ENCODE peak calls at places on chromosomes 1 and 21, in nine cellular contexts. One of them, this sample, is unnamed.

GRCh38 chr1:185693654-185694053 is 40.5 kb upstream of the HMCN1 start:
- DNase-seq in body of pancreas: no peak
- DNase-seq in AG09319: no peak
- DNase-seq in fibroblast of villous mesenchyme: no peak
- DNase-seq in fibroblast of pulmonary artery: no peak
- DNase-seq in foreskin fibroblast: no peak
- DNase-seq in IMR-90: no peak
- DNase-seq in lung: no peak
- DNase-seq in OCI-LY7: no peak
- DNase-seq in this sample: no peak

GRCh38 chr1:200490183-200490582 is 80.3 kb upstream of the ZNF281 start:
- DNase-seq in body of pancreas: no peak
- DNase-seq in AG09319: no peak
- DNase-seq in fibroblast of villous mesenchyme: no peak
- DNase-seq in fibroblast of pulmonary artery: no peak
- DNase-seq in foreskin fibroblast: no peak
- DNase-seq in IMR-90: no peak
- DNase-seq in lung: no peak
- DNase-seq in OCI-LY7: no peak
- DNase-seq in this sample: no peak

GRCh38 chr1:10192263-10192662 is 18.1 kb upstream of the KIF1B start:
- DNase-seq in body of pancreas: no peak
- DNase-seq in AG09319: no peak
- DNase-seq in fibroblast of villous mesenchyme: no peak
- DNase-seq in fibroblast of pulmonary artery: no peak
- DNase-seq in foreskin fibroblast: no peak
- DNase-seq in IMR-90: no peak
- DNase-seq in lung: no peak
- DNase-seq in OCI-LY7: no peak
- DNase-seq in this sample: no peak

GRCh38 chr21:46158666-46159300 is 3.4 kb upstream of the FTCD start:
- DNase-seq in body of pancreas: no peak
- DNase-seq in AG09319: no peak
- DNase-seq in fibroblast of villous mesenchyme: no peak
- DNase-seq in fibroblast of pulmonary artery: no peak
- DNase-seq in foreskin fibroblast: no peak
- DNase-seq in IMR-90: no peak
- DNase-seq in lung: no peak
- DNase-seq in OCI-LY7: no peak
- DNase-seq in this sample: no peak

GRCh38 chr1:81179239-81179638 is 621.5 kb upstream of the ADGRL2 start:
- DNase-seq in body of pancreas: no peak
- DNase-seq in AG09319: peak; percentile 82
- DNase-seq in fibroblast of villous mesenchyme: peak; percentile 85
- DNase-seq in fibroblast of pulmonary artery: peak; percentile 86
- DNase-seq in foreskin fibroblast: peak; percentile 93
- DNase-seq in IMR-90: peak; percentile 99
- DNase-seq in lung: no peak
- DNase-seq in OCI-LY7: no peak
- DNase-seq in this sample: no peak

GRCh38 chr21:25826652-25827051 is 91.9 kb downstream of the GABPA start:
- DNase-seq in body of pancreas: no peak
- DNase-seq in AG09319: no peak
- DNase-seq in fibroblast of villous mesenchyme: no peak
- DNase-seq in fibroblast of pulmonary artery: no peak
- DNase-seq in foreskin fibroblast: no peak
- DNase-seq in IMR-90: no peak
- DNase-seq in lung: no peak
- DNase-seq in OCI-LY7: no peak
- DNase-seq in this sample: no peak

GRCh38 chr1:228268891-228269285 is 61.0 kb downstream of the OBSCN start:
- DNase-seq in body of pancreas: no peak
- DNase-seq in AG09319: no peak
- DNase-seq in fibroblast of villous mesenchyme: no peak
- DNase-seq in fibroblast of pulmonary artery: no peak
- DNase-seq in foreskin fibroblast: no peak
- DNase-seq in IMR-90: peak; percentile 8
- DNase-seq in lung: peak; percentile 15
- DNase-seq in OCI-LY7: no peak
- DNase-seq in this sample: no peak

GRCh38 chr1:154578058-154578418 is 10.5 kb downstream of the CHRNB2 start:
- DNase-seq in body of pancreas: no peak
- DNase-seq in AG09319: no peak
- DNase-seq in fibroblast of villous mesenchyme: peak; percentile 50
- DNase-seq in fibroblast of pulmonary artery: peak; percentile 17
- DNase-seq in foreskin fibroblast: peak; percentile 51
- DNase-seq in IMR-90: no peak
- DNase-seq in lung: no peak
- DNase-seq in OCI-LY7: no peak
- DNase-seq in this sample: no peak

GRCh38 chr1:27621067-27621920 is 13.7 kb downstream of the FGR start:
- DNase-seq in body of pancreas: peak; percentile 44
- DNase-seq in AG09319: no peak
- DNase-seq in fibroblast of villous mesenchyme: peak; percentile 33
- DNase-seq in fibroblast of pulmonary artery: peak; percentile 71
- DNase-seq in foreskin fibroblast: no peak
- DNase-seq in IMR-90: peak; percentile 58
- DNase-seq in lung: no peak
- DNase-seq in OCI-LY7: no peak
- DNase-seq in this sample: no peak

GRCh38 chr1:12552951-12553921 is 64.8 kb downstream of the DHRS3 start:
- DNase-seq in body of pancreas: no peak
- DNase-seq in AG09319: no peak
- DNase-seq in fibroblast of villous mesenchyme: no peak
- DNase-seq in fibroblast of pulmonary artery: no peak
- DNase-seq in foreskin fibroblast: no peak
- DNase-seq in IMR-90: no peak
- DNase-seq in lung: no peak
- DNase-seq in OCI-LY7: no peak
- DNase-seq in this sample: no peak

GRCh38 chr21:15140321-15141019 is 75.7 kb upstream of the NRIP1 start:
- DNase-seq in body of pancreas: peak; percentile 96
- DNase-seq in AG09319: no peak
- DNase-seq in fibroblast of villous mesenchyme: no peak
- DNase-seq in fibroblast of pulmonary artery: no peak
- DNase-seq in foreskin fibroblast: no peak
- DNase-seq in IMR-90: no peak
- DNase-seq in lung: no peak
- DNase-seq in OCI-LY7: no peak
- DNase-seq in this sample: no peak

GRCh38 chr1:210709694-210710093 is 381.0 kb downstream of the HHAT start:
- DNase-seq in body of pancreas: no peak
- DNase-seq in AG09319: no peak
- DNase-seq in fibroblast of villous mesenchyme: no peak
- DNase-seq in fibroblast of pulmonary artery: no peak
- DNase-seq in foreskin fibroblast: peak; percentile 6
- DNase-seq in IMR-90: no peak
- DNase-seq in lung: no peak
- DNase-seq in OCI-LY7: no peak
- DNase-seq in this sample: no peak

GRCh38 chr1:210707300-210707699 is 378.6 kb downstream of the HHAT start:
- DNase-seq in body of pancreas: no peak
- DNase-seq in AG09319: no peak
- DNase-seq in fibroblast of villous mesenchyme: no peak
- DNase-seq in fibroblast of pulmonary artery: no peak
- DNase-seq in foreskin fibroblast: no peak
- DNase-seq in IMR-90: no peak
- DNase-seq in lung: no peak
- DNase-seq in OCI-LY7: no peak
- DNase-seq in this sample: no peak

GRCh38 chr1:210706246-210706645 is 377.5 kb downstream of the HHAT start:
- DNase-seq in body of pancreas: no peak
- DNase-seq in AG09319: no peak
- DNase-seq in fibroblast of villous mesenchyme: no peak
- DNase-seq in fibroblast of pulmonary artery: no peak
- DNase-seq in foreskin fibroblast: no peak
- DNase-seq in IMR-90: no peak
- DNase-seq in lung: no peak
- DNase-seq in OCI-LY7: no peak
- DNase-seq in this sample: no peak

GRCh38 chr1:210715072-210715471 is 386.4 kb downstream of the HHAT start:
- DNase-seq in body of pancreas: no peak
- DNase-seq in AG09319: no peak
- DNase-seq in fibroblast of villous mesenchyme: no peak
- DNase-seq in fibroblast of pulmonary artery: no peak
- DNase-seq in foreskin fibroblast: no peak
- DNase-seq in IMR-90: no peak
- DNase-seq in lung: no peak
- DNase-seq in OCI-LY7: no peak
- DNase-seq in this sample: no peak

GRCh38 chr1:210711825-210712224 is 383.1 kb downstream of the HHAT start:
- DNase-seq in body of pancreas: peak; percentile 30
- DNase-seq in AG09319: no peak
- DNase-seq in fibroblast of villous mesenchyme: no peak
- DNase-seq in fibroblast of pulmonary artery: no peak
- DNase-seq in foreskin fibroblast: no peak
- DNase-seq in IMR-90: no peak
- DNase-seq in lung: no peak
- DNase-seq in OCI-LY7: no peak
- DNase-seq in this sample: no peak
- TF ChIP-seq CTCF in body of pancreas: no peak
- TF ChIP-seq CTCF in AG09319: no peak
- TF ChIP-seq CTCF in fibroblast of villous mesenchyme: no peak
- TF ChIP-seq CTCF in fibroblast of pulmonary artery: no peak
- TF ChIP-seq CTCF in foreskin fibroblast: no peak
- TF ChIP-seq CTCF in IMR-90: no peak
- TF ChIP-seq CTCF in lung: no peak
- TF ChIP-seq CTCF in OCI-LY7: no peak
- TF ChIP-seq CTCF in this sample: no peak

DNA sequence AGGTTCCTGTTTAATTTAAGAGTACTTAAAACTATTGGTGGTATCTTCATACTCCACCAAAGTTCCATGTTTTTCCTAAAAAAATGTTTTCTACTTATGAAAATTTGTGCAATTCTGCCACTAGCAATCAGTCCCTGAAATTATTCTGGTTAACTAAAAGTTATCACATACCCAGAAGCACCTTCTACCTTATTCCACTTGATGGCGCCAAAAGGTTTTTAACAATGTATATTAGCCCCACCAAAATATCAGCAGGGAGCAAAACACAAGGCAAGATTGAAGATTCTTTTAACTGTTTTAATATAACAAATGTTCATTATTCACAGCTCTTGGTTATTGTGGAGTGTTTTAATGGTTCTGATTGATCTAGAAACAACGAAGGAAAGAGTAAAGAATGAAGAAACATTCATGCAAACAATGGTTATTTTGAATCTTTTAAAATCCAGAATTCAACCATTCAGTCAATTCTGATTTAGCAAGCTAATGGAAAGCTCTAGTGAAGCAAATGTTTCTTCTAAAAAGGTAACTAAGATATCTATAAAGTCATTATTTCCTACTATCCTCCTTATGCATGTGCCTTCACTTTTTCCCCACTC is 67.2 kb downstream of the TTLL7 start:
- DNase-seq in body of pancreas: peak; percentile 51
- DNase-seq in AG09319: peak; percentile 10
- DNase-seq in fibroblast of villous mesenchyme: peak; percentile 63
- DNase-seq in fibroblast of pulmonary artery: peak; percentile 74
- DNase-seq in foreskin fibroblast: peak; percentile 76
- DNase-seq in IMR-90: peak; percentile 60
- DNase-seq in lung: no peak
- DNase-seq in OCI-LY7: peak; percentile 67
- DNase-seq in this sample: peak; percentile 37
- TF ChIP-seq CTCF in body of pancreas: peak; percentile 69
- TF ChIP-seq CTCF in AG09319: peak; percentile 75
- TF ChIP-seq CTCF in fibroblast of villous mesenchyme: peak; percentile 78
- TF ChIP-seq CTCF in fibroblast of pulmonary artery: peak; percentile 73
- TF ChIP-seq CTCF in foreskin fibroblast: peak; percentile 69
- TF ChIP-seq CTCF in IMR-90: peak; percentile 84
- TF ChIP-seq CTCF in lung: peak; percentile 45
- TF ChIP-seq CTCF in OCI-LY7: peak; percentile 95
- TF ChIP-seq CTCF in this sample: peak; percentile 55

DNA sequence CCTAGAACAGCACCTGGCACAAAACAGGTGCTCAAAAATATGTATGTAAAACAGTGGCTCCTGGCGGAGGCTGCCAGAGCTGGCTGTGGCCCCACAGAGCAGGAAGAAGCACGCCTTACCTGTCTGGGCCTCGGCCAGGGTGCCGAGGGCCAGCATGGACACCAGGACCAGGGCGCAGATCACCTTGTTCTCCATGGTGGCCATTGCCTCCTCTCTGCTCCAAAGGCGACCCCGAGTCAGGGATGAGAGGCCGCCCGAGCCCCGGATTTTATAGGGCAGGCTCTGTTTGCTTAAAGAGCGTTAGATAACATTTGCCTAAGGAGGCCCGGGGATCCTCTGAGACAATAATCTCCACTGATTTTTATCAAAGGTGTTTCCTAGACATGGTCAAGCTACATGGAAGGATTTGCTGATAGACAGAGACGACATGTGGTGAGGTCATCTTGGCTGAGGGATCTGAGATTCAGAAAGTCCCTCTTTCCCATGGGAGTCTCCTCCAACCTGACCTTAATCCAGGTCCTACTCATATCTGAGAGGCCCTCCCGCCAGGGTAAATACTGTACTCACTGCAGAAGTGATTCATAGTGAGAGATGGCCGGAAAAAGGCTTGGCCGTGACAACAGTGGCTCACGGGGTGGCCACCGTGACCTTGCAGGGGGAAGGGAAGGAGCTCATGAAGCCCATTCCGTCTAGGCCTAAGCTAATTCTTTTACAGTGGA is at the start of gene TFF1:
- DNase-seq in body of pancreas: no peak
- DNase-seq in AG09319: no peak
- DNase-seq in fibroblast of villous mesenchyme: no peak
- DNase-seq in fibroblast of pulmonary artery: no peak
- DNase-seq in foreskin fibroblast: no peak
- DNase-seq in IMR-90: peak; percentile 10
- DNase-seq in lung: no peak
- DNase-seq in OCI-LY7: peak; percentile 9
- DNase-seq in this sample: no peak
- TF ChIP-seq CTCF in body of pancreas: no peak
- TF ChIP-seq CTCF in AG09319: no peak
- TF ChIP-seq CTCF in fibroblast of villous mesenchyme: no peak
- TF ChIP-seq CTCF in fibroblast of pulmonary artery: no peak
- TF ChIP-seq CTCF in foreskin fibroblast: no peak
- TF ChIP-seq CTCF in IMR-90: no peak
- TF ChIP-seq CTCF in lung: no peak
- TF ChIP-seq CTCF in OCI-LY7: no peak
- TF ChIP-seq CTCF in this sample: no peak

GRCh38 chr1:107477233-107477632 is 336.4 kb downstream of the NTNG1 start:
- DNase-seq in body of pancreas: no peak
- DNase-seq in AG09319: no peak
- DNase-seq in fibroblast of villous mesenchyme: no peak
- DNase-seq in fibroblast of pulmonary artery: no peak
- DNase-seq in foreskin fibroblast: no peak
- DNase-seq in IMR-90: no peak
- DNase-seq in lung: no peak
- DNase-seq in OCI-LY7: peak; percentile 11
- DNase-seq in this sample: no peak
- TF ChIP-seq CTCF in body of pancreas: no peak
- TF ChIP-seq CTCF in AG09319: peak; percentile 6
- TF ChIP-seq CTCF in fibroblast of villous mesenchyme: no peak
- TF ChIP-seq CTCF in fibroblast of pulmonary artery: no peak
- TF ChIP-seq CTCF in foreskin fibroblast: no peak
- TF ChIP-seq CTCF in IMR-90: no peak
- TF ChIP-seq CTCF in lung: no peak
- TF ChIP-seq CTCF in OCI-LY7: peak; percentile 74
- TF ChIP-seq CTCF in this sample: peak; percentile 33